ENCODE peak calls at places on chromosomes 12 and 14, in five cellular contexts. J is SW 1271; Y is testis; O is ecto neural progenitor cell; E is stimulated activated CD4-positive, alpha-beta T cell treated with anti-CD3 and anti-CD28 coated beads, Interleukin-15, amount 100 ng/mL, for 24 hours. Q is an unnamed sample.
A peak's percentile ranks its signal among the peaks of the same experiment; 100 is the strongest.

GRCh38 chr12:58425481-58426392 is 484.4 kb downstream of the ATP23 start:
- DNase-seq in Y (peak; percentile 30), J (peak; percentile 68), E (peak; percentile 12), O (peak; percentile 63), Q (no peak)

GRCh38 chr12:7970475-7971252 is 34.7 kb upstream of the SLC2A3 start:
- DNase-seq in J (peak; percentile 93), Y (peak; percentile 90), O (peak; percentile 97), E (peak; percentile 97), Q (peak; percentile 79)

GRCh38 chr12:78778339-78778738 is 86.2 kb upstream of the SYT1 start:
- DNase-seq in O (no peak), Y (no peak), J (no peak), E (no peak), Q (no peak)

GRCh38 chr14:88599761-88600439 is 37.1 kb downstream of the ZC3H14 start:
- DNase-seq in J (no peak), Y (no peak), O (no peak), E (peak; percentile 48), Q (no peak)

GRCh38 chr14:87066221-87066817 is 926.7 kb downstream of the GALC start:
- DNase-seq in O (no peak), Y (no peak), J (no peak), E (no peak), Q (no peak)

GRCh38 chr12:102021540-102022246 is 40.1 kb downstream of the WASHC3 start:
- DNase-seq in J (no peak), E (no peak), O (no peak), Y (no peak), Q (no peak)

GRCh38 chr12:124792961-124793441 is 70.7 kb downstream of the SCARB1 start:
- DNase-seq in E (no peak), Y (no peak), J (no peak), O (no peak), Q (no peak)

GRCh38 chr14:79584679-79585078 is 626.6 kb downstream of the DIO2 start:
- DNase-seq in Y (no peak), J (peak; percentile 59), O (no peak), E (no peak), Q (no peak)

GRCh38 chr12:124450376-124450750 is 117.0 kb downstream of the NCOR2 start:
- DNase-seq in O (no peak), E (no peak), Y (no peak), J (no peak), Q (no peak)

GRCh38 chr14:37466623-37467088 is 128.4 kb downstream of the FOXA1 start:
- DNase-seq in O (no peak), Y (no peak), E (no peak), J (no peak), Q (no peak)

GRCh38 chr12:84091642-84092041 is 821.0 kb downstream of the SLC6A15 start:
- DNase-seq in E (no peak), O (no peak), Y (no peak), J (no peak), Q (no peak)